ENCODE peak calls at places on chromosomes 11 and 22, in six cellular contexts. U is thyroid gland; Y is fibroblast of lung; A is GM23338; R is CD8-positive, alpha-beta T cell; T is nephron progenitor cell. M is an unnamed sample.

GRCh38 chr11:72738199-72739141 is 13.7 kb downstream of the ARAP1 start:
- DNase-seq in T (no peak), U (peak), A (peak), Y (peak), R (no peak), M (no peak)

GRCh38 chr11:115201121-115201792 is 303.0 kb downstream of the CADM1 start:
- DNase-seq in R (no peak), Y (peak), U (no peak), A (no peak), T (peak), M (no peak)

GRCh38 chr11:35584321-35584720 is 33.9 kb upstream of the FJX1 start:
- DNase-seq in U (no peak), A (no peak), Y (peak), R (no peak), T (no peak), M (no peak)

GRCh38 chr11:15629690-15630321 is 515.1 kb downstream of the INSC start:
- DNase-seq in R (no peak), T (peak), A (peak), Y (peak), U (no peak), M (peak)

GRCh38 chr11:72229925-72230763 is 5.6 kb downstream of the INPPL1 start:
- DNase-seq in R (peak), U (no peak), T (no peak), A (no peak), Y (no peak), M (no peak)

GRCh38 chr11:6825333-6825744 is 20.1 kb upstream of the OR10A5 start:
- DNase-seq in Y (no peak), A (no peak), U (no peak), R (no peak), T (no peak), M (no peak)

GRCh38 chr11:69636512-69636866 is 4.5 kb upstream of the CCND1 start:
- DNase-seq in R (no peak), U (peak), A (peak), T (peak), Y (peak), M (peak)

GRCh38 chr22:48578138-48579034 is 1249.3 kb downstream of the BRD1 start:
- DNase-seq in Y (no peak), R (no peak), U (no peak), A (no peak), T (no peak), M (no peak)

GRCh38 chr11:1909524-1909923 is 10.0 kb upstream of the TNNT3 start:
- DNase-seq in T (no peak), R (no peak), Y (no peak), A (no peak), U (no peak), M (no peak)

GRCh38 chr11:67283490-67283963 is 5.6 kb upstream of the ANKRD13D start:
- DNase-seq in Y (no peak), R (no peak), U (no peak), T (no peak), A (no peak), M (no peak)

GRCh38 chr11:62853279-62853965 is 14.0 kb upstream of the WDR74 start:
- DNase-seq in R (no peak), T (no peak), U (no peak), Y (no peak), A (no peak), M (no peak)

GRCh38 chr11:86952933-86953637 is 2.1 kb downstream of the FZD4 start:
- DNase-seq in R (no peak), Y (peak), A (peak), T (no peak), U (no peak), M (no peak)

GRCh38 chr11:133522344-133522743 is 10.0 kb downstream of the OPCML start:
- DNase-seq in U (no peak), A (no peak), Y (no peak), R (no peak), T (no peak), M (no peak)

GRCh38 chr11:129023968-129024676 is 81.5 kb upstream of the TP53AIP1 start:
- DNase-seq in A (peak), U (peak), R (no peak), Y (no peak), T (peak), M (no peak)

GRCh38 chr11:72179804-72180396 is 12.0 kb upstream of the FOLR1 start:
- DNase-seq in A (no peak), U (no peak), R (no peak), Y (no peak), T (no peak), M (no peak)

GRCh38 chr11:13189561-13190435 is 87.8 kb upstream of the BMAL1 start:
- DNase-seq in Y (no peak), R (no peak), A (no peak), U (no peak), T (no peak), M (no peak)

GRCh38 chr22:39353346-39353745 is 3.6 kb downstream of the SYNGR1 start:
- DNase-seq in T (no peak), Y (no peak), U (no peak), R (no peak), A (no peak), M (no peak)

GRCh38 chr11:58905716-58906547 is 33.4 kb upstream of the GLYATL1 start:
- DNase-seq in U (peak), Y (peak), R (no peak), A (peak), T (peak), M (peak)

GRCh38 chr22:32706149-32706548 is 95.4 kb upstream of the TIMP3 start:
- DNase-seq in T (no peak), R (no peak), A (peak), U (no peak), Y (peak), M (no peak)

GRCh38 chr11:126607374-126607773 is 251.9 kb downstream of the ST3GAL4 start:
- DNase-seq in Y (peak), T (peak), U (peak), A (peak), R (no peak), M (peak)

GRCh38 chr11:64060861-64061444 is 25.2 kb downstream of the FLRT1 start:
- DNase-seq in A (peak), R (peak), Y (peak), U (peak), T (peak), M (peak)

GRCh38 chr11:93085097-93085496 is 112.7 kb downstream of the SLC36A4 start:
- DNase-seq in R (no peak), A (no peak), Y (no peak), T (no peak), U (peak), M (no peak)

GRCh38 chr22:29204617-29205183 is 996 bp upstream of the EMID1 start:
- DNase-seq in T (no peak), Y (no peak), U (no peak), R (no peak), A (no peak), M (no peak)

GRCh38 chr22:29030618-29031235 is 30.9 kb downstream of the C22orf31 start:
- DNase-seq in U (peak), R (no peak), A (peak), T (peak), Y (peak), M (peak)

GRCh38 chr11:16805942-16806341 is 67.5 kb downstream of the C11orf58 start:
- DNase-seq in U (no peak), R (no peak), Y (peak), A (no peak), T (no peak), M (no peak)

GRCh38 chr11:10526974-10527918 is 13.7 kb downstream of the RNF141 start:
- DNase-seq in U (no peak), A (no peak), T (no peak), Y (peak), R (no peak), M (no peak)

GRCh38 chr11:73263640-73264039 is 8.5 kb upstream of the P2RY6 start:
- DNase-seq in Y (no peak), U (no peak), A (no peak), T (peak), R (no peak), M (no peak)

DNA sequence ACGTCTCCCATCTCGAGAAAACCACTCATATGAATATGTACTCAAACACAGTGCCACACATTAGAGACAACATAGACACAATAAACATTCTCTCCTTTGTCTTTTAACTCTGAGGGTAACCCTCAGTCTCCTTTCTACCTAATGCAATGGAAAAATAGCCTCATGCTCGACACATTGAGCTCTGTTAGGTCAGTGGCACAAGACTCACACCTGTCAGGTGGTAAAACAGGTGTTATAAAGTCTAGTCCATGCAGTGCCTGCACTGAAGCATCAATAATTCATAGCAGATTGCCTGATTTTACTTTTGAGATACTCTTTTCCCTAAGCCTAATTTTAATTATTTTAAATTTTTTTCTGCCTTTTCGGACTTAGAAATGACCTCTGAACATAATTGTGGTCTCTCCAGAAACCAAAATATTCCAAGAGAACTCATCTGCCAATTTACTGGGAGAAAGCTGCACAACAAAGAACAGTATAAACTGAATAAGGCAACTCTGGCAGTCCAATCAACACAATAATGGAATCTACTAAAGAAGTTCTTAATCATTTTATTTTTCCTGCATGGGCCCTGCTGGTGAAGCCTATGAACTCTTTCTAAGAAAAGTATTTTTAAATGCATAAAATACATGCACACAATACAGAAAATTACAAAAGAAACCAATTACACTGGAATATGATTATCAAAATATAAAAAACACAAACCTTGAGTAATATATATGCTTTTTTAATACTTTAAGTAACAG is 9.9 kb downstream of the RDX start:
- DNase-seq in Y (no peak), T (no peak), R (no peak), U (no peak), A (no peak), M (no peak)
- TF ChIP-seq CTCF in Y (peak), T (no peak), R (no peak), U (no peak), A (no peak), M (peak)

GRCh38 chr22:38111941-38112355 is 1.5 kb upstream of the BAIAP2L2 start:
- DNase-seq in T (no peak), Y (no peak), R (no peak), U (no peak), A (no peak), M (no peak)
- TF ChIP-seq CTCF in T (no peak), Y (no peak), R (no peak), U (no peak), A (no peak), M (no peak)

GRCh38 chr22:22508274-22509176 is at the start of gene ZNF280B:
- DNase-seq in Y (peak), R (peak), T (peak), U (peak), A (peak), M (peak)
- TF ChIP-seq CTCF in Y (peak), R (peak), T (peak), U (peak), A (peak), M (peak)

DNA sequence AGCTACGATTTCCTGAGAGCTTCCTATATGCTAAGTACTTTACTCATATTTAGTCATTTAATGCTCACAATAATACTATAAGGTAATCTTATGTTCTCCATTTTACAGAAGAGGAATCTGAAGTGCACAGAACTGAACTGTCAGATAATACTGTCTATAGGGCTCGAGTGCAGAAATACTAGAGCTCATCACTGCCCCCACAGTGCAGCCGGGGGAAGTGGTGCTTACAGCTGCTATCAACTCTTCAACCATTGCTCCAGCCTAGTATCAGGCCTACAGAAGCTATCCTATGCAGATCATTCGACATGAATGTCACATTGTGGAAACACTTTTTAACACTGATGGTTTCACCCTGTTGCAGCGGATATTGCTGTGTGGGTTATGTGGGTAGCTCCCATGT is 929.9 kb downstream of the NTM start:
- DNase-seq in Y (no peak), R (no peak), T (peak), U (no peak), A (peak), M (peak)
- TF ChIP-seq CTCF in Y (peak), R (no peak), T (peak), U (no peak), A (peak), M (no peak)

DNA sequence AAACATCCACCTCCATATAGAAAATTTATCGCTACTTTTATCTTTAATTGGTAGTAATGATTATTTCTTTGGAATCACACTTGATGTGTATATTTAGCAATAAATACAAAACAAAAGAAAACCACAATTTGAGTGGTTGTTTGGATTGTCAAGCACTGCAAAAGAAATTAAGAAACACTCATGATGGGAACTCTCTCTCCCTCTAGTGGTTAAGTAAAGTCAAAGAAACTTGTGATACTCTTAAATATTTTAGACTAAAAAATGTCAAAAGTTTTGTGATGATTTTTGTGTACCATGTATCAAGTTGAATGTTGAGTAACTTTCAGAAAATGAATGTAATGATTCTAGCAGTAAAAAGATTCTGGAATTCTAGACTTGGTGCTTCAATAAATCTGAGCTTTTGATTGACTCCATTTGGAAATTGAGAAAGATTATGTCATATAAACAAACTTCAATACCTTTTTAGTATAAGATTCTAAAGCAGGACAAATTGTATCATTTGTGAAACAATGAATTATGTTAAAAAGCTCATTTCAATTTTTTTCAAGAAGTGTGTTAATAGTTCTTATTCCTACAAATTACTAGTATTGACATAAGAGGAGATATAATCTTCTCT is 20.8 kb downstream of the MUC15 start:
- DNase-seq in A (no peak), Y (peak), T (no peak), U (no peak), R (no peak), M (no peak)
- TF ChIP-seq CTCF in A (no peak), Y (peak), T (peak), U (peak), R (no peak), M (peak)

DNA sequence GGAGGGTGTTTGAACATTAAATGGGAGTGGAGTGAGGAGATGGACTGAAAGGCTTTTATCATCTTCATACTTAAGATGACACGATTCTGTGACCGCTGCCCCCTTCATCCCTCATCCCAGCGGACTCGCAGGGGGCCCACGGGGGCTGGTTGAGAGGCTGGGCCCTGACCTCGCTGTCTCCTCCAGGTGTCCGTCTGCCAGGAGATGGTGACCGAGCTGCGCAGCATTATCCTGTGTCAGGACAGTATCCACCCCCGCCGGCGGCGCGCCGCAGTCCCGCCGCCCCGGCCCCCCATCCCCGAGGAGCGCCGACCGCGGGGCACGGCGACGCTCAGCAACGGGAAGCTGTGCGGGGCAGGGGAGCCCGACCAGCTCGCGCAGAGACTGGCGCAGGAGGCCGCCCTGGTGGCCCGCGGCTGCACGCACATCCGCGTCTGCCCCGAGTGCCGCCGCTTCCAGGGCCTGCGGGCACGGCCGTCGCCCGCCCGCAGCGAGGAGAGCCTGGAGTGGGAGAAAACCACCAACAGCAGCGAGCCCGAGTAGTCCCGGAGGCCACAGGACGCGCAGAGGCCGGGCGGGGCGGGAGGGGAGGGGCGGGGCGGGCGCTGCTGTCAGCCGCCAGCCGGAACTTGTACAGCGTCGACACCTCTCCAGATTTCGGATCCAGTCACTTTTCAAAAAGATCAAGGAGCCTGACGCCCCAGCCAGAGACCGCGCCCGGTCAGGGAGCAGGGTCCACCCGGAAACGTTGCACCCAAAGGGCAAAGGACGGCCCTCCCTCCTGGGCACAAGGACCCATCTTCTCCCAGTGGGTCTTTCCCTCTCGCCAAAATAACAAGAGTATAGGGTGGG is 38.0 kb upstream of the TBCEL start:
- DNase-seq in A (peak), T (peak), Y (peak), U (peak), R (peak), M (peak)
- TF ChIP-seq CTCF in A (peak), T (peak), Y (no peak), U (peak), R (peak), M (peak)

GRCh38 chr22:44571566-44572413 is 73.8 kb upstream of the RTL6 start:
- DNase-seq in R (no peak), T (no peak), U (no peak), Y (no peak), A (no peak), M (no peak)

GRCh38 chr22:44570476-44571445 is 72.7 kb upstream of the RTL6 start:
- DNase-seq in Y (no peak), U (no peak), A (no peak), R (no peak), T (no peak), M (no peak)

GRCh38 chr22:44569516-44569915 is 71.5 kb upstream of the RTL6 start:
- DNase-seq in R (no peak), U (no peak), T (no peak), A (no peak), Y (no peak), M (no peak)

GRCh38 chr22:44566911-44567310 is 68.9 kb upstream of the RTL6 start:
- DNase-seq in R (no peak), Y (no peak), T (no peak), A (no peak), U (no peak), M (no peak)

GRCh38 chr22:44567846-44568493 is 69.9 kb upstream of the RTL6 start:
- DNase-seq in Y (peak), U (peak), A (peak), R (peak), T (peak), M (peak)
- TF ChIP-seq CTCF in Y (peak), U (peak), A (peak), R (peak), T (peak), M (peak)

GRCh38 chr22:21866821-21867527 is 471 bp downstream of the MAPK1 start:
- DNase-seq in Y (peak), T (no peak), A (peak), U (peak), R (peak), M (no peak)
- TF ChIP-seq CTCF in Y (no peak), T (no peak), A (no peak), U (no peak), R (no peak), M (no peak)